ENCODE peak calls at places on chromosomes 12 and 14, in six cellular contexts. T is uterus; H is GM23338; L is IMR-90; S is aorta; W is CD4-positive, CD25-positive, alpha-beta regulatory T cell. B is an unnamed sample. For H3K4me1, the result is how much of the 10 kb centered on the place peaks cover.

GRCh38 chr14:50943261-50943942 is 881 bp downstream of the PYGL start:
- DNase-seq in T (peak), H (peak), L (peak), S (peak), W (no peak), B (no peak)

GRCh38 chr12:103780093-103780440 is 61.0 kb downstream of the NT5DC3 start:
- DNase-seq in T (no peak), H (no peak), L (peak), S (no peak), W (no peak), B (no peak)

GRCh38 chr12:116474331-116474730 is 84.8 kb upstream of the MAP1LC3B2 start:
- DNase-seq in T (no peak), H (no peak), L (no peak), S (no peak), W (no peak), B (no peak)

GRCh38 chr12:121789233-121789781 is 4.2 kb downstream of the RHOF start:
- DNase-seq in T (no peak), H (no peak), L (no peak), S (peak), W (peak), B (peak)

GRCh38 chr14:59301354-59301753 is 112.9 kb downstream of the DAAM1 start:
- DNase-seq in T (no peak), H (no peak), L (no peak), S (no peak), W (peak), B (no peak)

GRCh38 chr12:52442600-52443061 is 8.5 kb upstream of the KRT75 start:
- DNase-seq in T (no peak), H (peak), L (peak), S (no peak), W (no peak), B (no peak)

GRCh38 chr12:104258476-104259067 is 43.0 kb downstream of the TXNRD1 start:
- DNase-seq in T (no peak), H (no peak), L (no peak), S (no peak), W (no peak), B (no peak)

GRCh38 chr12:12442548-12443071 is 85.7 kb downstream of the BORCS5 start:
- DNase-seq in T (no peak), H (no peak), L (peak), S (no peak), W (no peak), B (no peak)

GRCh38 chr12:127501916-127502315 is 765.1 kb upstream of the TMEM132C start:
- DNase-seq in T (no peak), H (no peak), L (no peak), S (no peak), W (no peak), B (no peak)

GRCh38 chr12:81043979-81044740 is 33.7 kb upstream of the ACSS3 start:
- DNase-seq in T (no peak), H (no peak), L (no peak), S (no peak), W (no peak), B (no peak)

GRCh38 chr14:50512463-50512862 is 19.9 kb downstream of the MAP4K5 start:
- DNase-seq in T (no peak), H (no peak), L (no peak), S (no peak), W (no peak), B (no peak)

GRCh38 chr12:101172316-101172715 is 37.7 kb downstream of the SLC5A8 start:
- DNase-seq in T (no peak), H (peak), L (peak), S (no peak), W (no peak), B (no peak)

GRCh38 chr14:50520947-50521815 is 11.2 kb downstream of the MAP4K5 start:
- DNase-seq in T (no peak), H (no peak), L (peak), S (no peak), W (no peak), B (no peak)

GRCh38 chr14:79011091-79011919 is 841.1 kb downstream of the NRXN3 start:
- DNase-seq in T (no peak), H (peak), L (peak), S (no peak), W (no peak), B (no peak)

GRCh38 chr12:5171701-5172100 is 128.0 kb downstream of the KCNA5 start:
- DNase-seq in T (no peak), H (peak), L (peak), S (no peak), W (no peak), B (no peak)

GRCh38 chr12:68293347-68293746 is 38.8 kb downstream of the MDM1 start:
- DNase-seq in T (no peak), H (no peak), L (no peak), S (no peak), W (no peak), B (no peak)

GRCh38 chr12:96194901-96195844 is 998 bp downstream of the ELK3 start:
- DNase-seq in T (peak), H (peak), L (peak), S (peak), W (peak), B (peak)

GRCh38 chr14:21025374-21026151 is 702 bp upstream of the NDRG2 start:
- DNase-seq in T (peak), H (peak), L (no peak), S (peak), W (no peak), B (no peak)

GRCh38 chr12:46487567-46488131 is 115.1 kb upstream of the SLC38A2 start:
- DNase-seq in T (no peak), H (no peak), L (no peak), S (no peak), W (no peak), B (no peak)

GRCh38 chr12:12492547-12492946 is 70.1 kb downstream of the DUSP16 start:
- DNase-seq in T (no peak), H (no peak), L (no peak), S (no peak), W (no peak), B (no peak)

GRCh38 chr14:25108959-25109358 is 59.0 kb upstream of the STXBP6 start:
- DNase-seq in T (no peak), H (no peak), L (no peak), S (no peak), W (no peak), B (no peak)

GRCh38 chr12:59643576-59643975 is 47.7 kb downstream of the SLC16A7 start:
- DNase-seq in T (no peak), H (no peak), L (no peak), S (no peak), W (no peak), B (no peak)

GRCh38 chr12:108783446-108783845 is 52.1 kb upstream of the CORO1C start:
- DNase-seq in T (no peak), H (no peak), L (no peak), S (no peak), W (no peak), B (no peak)

GRCh38 chr14:75558440-75558839 is 20.0 kb upstream of the FLVCR2 start:
- DNase-seq in T (no peak), H (no peak), L (no peak), S (no peak), W (no peak), B (no peak)

GRCh38 chr14:55136868-55137785 is 8.1 kb downstream of the LGALS3 start:
- DNase-seq in T (peak), H (no peak), L (peak), S (peak), W (no peak), B (no peak)

GRCh38 chr12:9867531-9867930 is 1.6 kb downstream of the CLEC2B start:
- DNase-seq in T (no peak), H (no peak), L (no peak), S (no peak), W (no peak), B (no peak)

GRCh38 chr12:109147954-109148353 is 31.6 kb downstream of the ACACB start:
- DNase-seq in T (peak), H (no peak), L (no peak), S (no peak), W (no peak), B (no peak)

GRCh38 chr14:103378042-103378854 is 7.0 kb upstream of the MARK3 start:
- DNase-seq in T (no peak), H (no peak), L (no peak), S (no peak), W (no peak), B (no peak)

GRCh38 chr14:102821252-102821651 is 44.0 kb downstream of the TRAF3 start:
- DNase-seq in T (no peak), H (no peak), L (no peak), S (no peak), W (no peak), B (no peak)

GRCh38 chr14:104146651-104147345 is 8.4 kb downstream of the KIF26A start:
- DNase-seq in T (no peak), H (no peak), L (no peak), S (peak), W (no peak), B (no peak)

GRCh38 chr12:65922077-65922476 is 97.8 kb downstream of the HMGA2 start:
- DNase-seq in T (no peak), H (no peak), L (no peak), S (no peak), W (no peak), B (no peak)

GRCh38 chr14:54640480-54640879 is 73.6 kb downstream of the SAMD4A start:
- DNase-seq in T (no peak), H (no peak), L (no peak), S (no peak), W (no peak), B (no peak)

GRCh38 chr12:112841240-112841639 is 49.7 kb downstream of the RPH3A start:
- DNase-seq in T (no peak), H (no peak), L (no peak), S (no peak), W (no peak), B (no peak)

DNA sequence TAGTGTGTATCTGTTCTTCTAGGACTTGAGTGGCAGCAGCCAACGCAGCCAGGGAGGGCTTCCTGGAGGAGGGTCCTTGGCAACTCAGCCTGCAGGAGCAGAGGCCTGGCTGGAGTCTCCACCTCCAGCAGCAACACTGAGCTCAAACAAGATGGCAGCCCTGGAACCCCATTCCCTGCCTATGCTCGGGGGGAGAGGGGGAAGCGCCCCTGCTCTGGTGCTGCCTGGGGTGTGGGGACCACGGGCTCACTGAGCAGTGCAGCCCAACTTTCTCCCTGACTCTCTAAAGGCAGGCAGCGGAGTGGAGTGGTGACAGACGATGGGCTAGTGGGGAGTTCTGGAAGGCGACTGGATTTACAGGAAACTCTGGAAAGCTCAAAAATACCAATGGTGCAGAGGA is 160.7 kb downstream of the CALM1 start:
- DNase-seq in T (no peak), H (no peak), L (no peak), S (peak), W (no peak), B (no peak)
- H3K4me1 ChIP-seq in T (under half), H (under half), L (under half), S (under half), W (under half), B (under half)

DNA sequence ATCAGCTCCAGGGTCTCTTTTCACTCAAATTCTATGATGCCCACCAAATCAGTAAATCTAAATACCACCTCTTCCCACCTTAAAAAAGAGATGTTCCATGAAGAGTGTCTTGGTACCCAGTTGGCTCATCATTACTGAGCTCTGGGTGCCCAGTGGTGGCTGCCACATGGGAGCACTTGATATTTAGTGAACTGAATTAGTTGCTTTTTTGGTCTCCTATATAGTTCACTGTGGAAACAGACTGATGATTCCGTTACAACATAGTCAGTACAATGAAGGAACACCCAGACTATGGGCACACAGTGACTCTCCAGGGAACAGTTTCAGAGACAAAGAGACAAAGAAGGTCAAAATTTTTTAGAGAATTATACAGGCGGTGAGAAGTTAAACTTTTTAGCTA is 14.7 kb upstream of the YY1 start:
- DNase-seq in T (no peak), H (no peak), L (no peak), S (no peak), W (no peak), B (peak)
- H3K27ac ChIP-seq in T (no peak), H (peak), L (no peak), S (no peak), W (peak), B (peak)

DNA sequence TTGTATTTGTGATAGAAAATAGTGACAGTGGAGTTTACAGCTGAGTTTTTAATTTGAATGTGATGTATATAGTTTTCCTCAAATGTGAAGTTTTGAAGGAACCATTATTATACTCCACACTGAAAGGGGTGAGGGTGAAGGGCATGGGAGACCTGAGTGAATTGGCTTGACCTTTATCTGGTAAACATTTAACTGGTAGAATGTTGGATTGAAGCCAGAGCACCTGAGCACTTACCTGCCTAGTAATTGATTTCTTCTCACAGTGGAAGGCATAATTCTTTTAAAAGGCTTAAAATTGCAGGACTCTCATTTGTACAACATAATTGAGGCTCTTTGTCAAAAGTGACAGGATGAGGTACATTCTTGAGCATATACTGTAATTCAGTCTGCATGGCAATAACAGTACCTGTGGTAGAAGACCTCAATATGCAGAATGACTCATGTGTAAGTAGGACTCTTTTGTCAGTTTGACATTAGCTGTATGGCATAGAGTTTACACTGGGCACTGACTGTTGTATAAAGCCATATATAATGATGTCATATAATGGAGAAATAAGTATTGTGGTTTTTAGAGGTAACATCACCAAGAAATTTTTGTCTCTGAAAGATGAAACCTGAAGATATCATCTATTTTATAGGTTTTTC is 309.6 kb downstream of the TMTC2 start:
- DNase-seq in T (no peak), H (no peak), L (no peak), S (no peak), W (no peak), B (no peak)
- H3K4me3 ChIP-seq in T (no peak), H (no peak), L (no peak), S (no peak), W (no peak), B (no peak)

DNA sequence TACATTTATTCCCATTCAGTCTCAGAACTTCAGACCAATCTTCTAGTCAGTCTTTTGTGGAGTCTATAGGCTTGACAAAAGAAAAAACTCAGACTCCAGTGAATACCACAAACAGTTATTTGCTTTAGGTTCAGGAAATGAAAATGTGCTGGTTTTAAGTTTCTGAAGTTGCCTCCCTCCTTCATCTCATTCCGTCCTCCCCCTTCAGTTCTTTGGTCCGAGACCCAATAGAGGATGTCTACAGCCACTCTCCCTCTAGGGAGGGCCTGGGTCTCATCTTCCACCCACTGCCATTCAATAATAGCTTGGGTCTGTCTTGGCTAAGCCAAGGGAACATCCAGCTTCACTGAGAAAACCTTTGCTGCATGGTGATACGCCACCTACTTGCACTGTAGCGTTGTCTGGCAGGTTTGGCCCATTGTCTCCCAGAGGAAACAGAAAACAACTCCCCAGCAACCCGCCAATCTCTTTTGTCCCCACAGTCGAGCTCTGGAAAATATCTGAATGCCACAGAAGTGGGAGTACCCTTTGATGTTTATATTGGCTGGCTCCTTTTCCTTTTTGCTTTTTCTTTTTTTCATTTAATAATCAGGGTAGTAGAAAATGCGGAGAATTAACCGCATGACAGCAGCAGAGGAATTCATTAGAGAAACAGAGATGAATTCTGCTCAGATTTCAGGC is 380.0 kb downstream of the RAD51B start:
- DNase-seq in T (peak), H (peak), L (no peak), S (no peak), W (no peak), B (no peak)
- H3K4me1 ChIP-seq in T (under half), H (under half), L (under half), S (under half), W (under half), B (under half)